ENCODE peak calls at places on chromosomes 1 and 21, in four cellular contexts. One of them, this sample, is unnamed. For H3K27me3 and H3K4me1, the result is how much of the 10 kb centered on the place peaks cover.

GRCh38 chr1:198681831-198682756 is 43.3 kb downstream of the PTPRC start:
- DNase-seq in right cardiac atrium: peak
- DNase-seq in CD8-positive, alpha-beta memory T cell: peak
- DNase-seq in GM23248: peak
- DNase-seq in this sample: peak

GRCh38 chr1:161834967-161835366 is 68.8 kb downstream of the ATF6 start:
- DNase-seq in GM23248: peak
- DNase-seq in CD8-positive, alpha-beta memory T cell: no peak
- DNase-seq in right cardiac atrium: no peak
- DNase-seq in this sample: no peak

GRCh38 chr1:172325562-172325961 is 94.9 kb upstream of the C1orf105 start:
- DNase-seq in CD8-positive, alpha-beta memory T cell: no peak
- DNase-seq in GM23248: peak
- DNase-seq in right cardiac atrium: no peak
- DNase-seq in this sample: no peak

GRCh38 chr1:107529511-107530149 is 388.8 kb downstream of the NTNG1 start:
- DNase-seq in CD8-positive, alpha-beta memory T cell: no peak
- DNase-seq in GM23248: peak
- DNase-seq in right cardiac atrium: no peak
- DNase-seq in this sample: no peak

GRCh38 chr1:85047472-85048295 is 616 bp downstream of the MCOLN3 start:
- DNase-seq in right cardiac atrium: peak
- DNase-seq in CD8-positive, alpha-beta memory T cell: no peak
- DNase-seq in GM23248: peak
- DNase-seq in this sample: no peak

GRCh38 chr1:201483373-201483949 is 14.5 kb upstream of the PHLDA3 start:
- DNase-seq in CD8-positive, alpha-beta memory T cell: no peak
- DNase-seq in right cardiac atrium: peak
- DNase-seq in GM23248: no peak
- DNase-seq in this sample: no peak

GRCh38 chr1:231284441-231284840 is 43.4 kb downstream of the GNPAT start:
- DNase-seq in CD8-positive, alpha-beta memory T cell: no peak
- DNase-seq in GM23248: no peak
- DNase-seq in right cardiac atrium: no peak
- DNase-seq in this sample: no peak

GRCh38 chr21:37490084-37490483 is 123.5 kb downstream of the DYRK1A start:
- DNase-seq in right cardiac atrium: no peak
- DNase-seq in CD8-positive, alpha-beta memory T cell: no peak
- DNase-seq in GM23248: no peak
- DNase-seq in this sample: no peak

GRCh38 chr1:21912038-21912758 is 24.9 kb downstream of the HSPG2 start:
- DNase-seq in right cardiac atrium: no peak
- DNase-seq in GM23248: no peak
- DNase-seq in CD8-positive, alpha-beta memory T cell: no peak
- DNase-seq in this sample: no peak

GRCh38 chr1:172630060-172630818 is 28.7 kb upstream of the FASLG start:
- DNase-seq in CD8-positive, alpha-beta memory T cell: no peak
- DNase-seq in GM23248: peak
- DNase-seq in right cardiac atrium: no peak
- DNase-seq in this sample: no peak

GRCh38 chr1:109759513-109760334 is 4.0 kb downstream of the EPS8L3 start:
- DNase-seq in GM23248: no peak
- DNase-seq in right cardiac atrium: peak
- DNase-seq in CD8-positive, alpha-beta memory T cell: no peak
- DNase-seq in this sample: no peak

GRCh38 chr1:193069748-193070394 is 10.5 kb downstream of the RO60 start:
- DNase-seq in right cardiac atrium: no peak
- DNase-seq in CD8-positive, alpha-beta memory T cell: no peak
- DNase-seq in GM23248: peak
- DNase-seq in this sample: no peak

GRCh38 chr1:147475488-147475887 is 65.8 kb upstream of the BCL9 start:
- DNase-seq in GM23248: no peak
- DNase-seq in CD8-positive, alpha-beta memory T cell: no peak
- DNase-seq in right cardiac atrium: no peak
- DNase-seq in this sample: no peak

GRCh38 chr1:36351222-36351977 is 28.0 kb upstream of the EVA1B start:
- DNase-seq in CD8-positive, alpha-beta memory T cell: no peak
- DNase-seq in GM23248: peak
- DNase-seq in right cardiac atrium: peak
- DNase-seq in this sample: peak

GRCh38 chr1:228082975-228083870 is 715 bp downstream of the ARF1 start:
- DNase-seq in right cardiac atrium: peak
- DNase-seq in GM23248: peak
- DNase-seq in CD8-positive, alpha-beta memory T cell: peak
- DNase-seq in this sample: no peak

GRCh38 chr1:158003409-158003805 is 10.0 kb downstream of the KIRREL1 start:
- DNase-seq in right cardiac atrium: no peak
- DNase-seq in GM23248: peak
- DNase-seq in CD8-positive, alpha-beta memory T cell: no peak
- DNase-seq in this sample: no peak

GRCh38 chr1:219188331-219188803 is 14.7 kb downstream of the LYPLAL1 start:
- DNase-seq in right cardiac atrium: no peak
- DNase-seq in GM23248: no peak
- DNase-seq in CD8-positive, alpha-beta memory T cell: no peak
- DNase-seq in this sample: no peak

GRCh38 chr1:234475166-234475793 is 3.7 kb downstream of the TARBP1 start:
- DNase-seq in right cardiac atrium: no peak
- DNase-seq in GM23248: no peak
- DNase-seq in CD8-positive, alpha-beta memory T cell: no peak
- DNase-seq in this sample: no peak

GRCh38 chr1:7117599-7118281 is 332.5 kb downstream of the CAMTA1 start:
- DNase-seq in GM23248: peak
- DNase-seq in CD8-positive, alpha-beta memory T cell: no peak
- DNase-seq in right cardiac atrium: peak
- DNase-seq in this sample: no peak

GRCh38 chr1:145729661-145730436 is 10.6 kb downstream of the CD160 start:
- DNase-seq in GM23248: peak
- DNase-seq in CD8-positive, alpha-beta memory T cell: no peak
- DNase-seq in right cardiac atrium: no peak
- DNase-seq in this sample: no peak

GRCh38 chr1:5971471-5972197 is 20.6 kb downstream of the NPHP4 start:
- DNase-seq in right cardiac atrium: no peak
- DNase-seq in CD8-positive, alpha-beta memory T cell: no peak
- DNase-seq in GM23248: no peak
- DNase-seq in this sample: no peak

GRCh38 chr1:221604948-221605347 is 136.9 kb downstream of the DUSP10 start:
- DNase-seq in CD8-positive, alpha-beta memory T cell: no peak
- DNase-seq in GM23248: no peak
- DNase-seq in right cardiac atrium: no peak
- DNase-seq in this sample: no peak

GRCh38 chr1:205601209-205601608 is 30.6 kb downstream of the ELK4 start:
- DNase-seq in GM23248: no peak
- DNase-seq in CD8-positive, alpha-beta memory T cell: no peak
- DNase-seq in right cardiac atrium: no peak
- DNase-seq in this sample: no peak

GRCh38 chr1:197441990-197442389 is 173.9 kb downstream of the CRB1 start:
- DNase-seq in right cardiac atrium: peak
- DNase-seq in CD8-positive, alpha-beta memory T cell: no peak
- DNase-seq in GM23248: peak
- DNase-seq in this sample: no peak

GRCh38 chr1:23422955-23423354 is 1.6 kb downstream of the TCEA3 start:
- DNase-seq in GM23248: peak
- DNase-seq in right cardiac atrium: no peak
- DNase-seq in CD8-positive, alpha-beta memory T cell: no peak
- DNase-seq in this sample: peak

GRCh38 chr21:22758478-22758877 is 1760.3 kb downstream of the NCAM2 start:
- DNase-seq in right cardiac atrium: no peak
- DNase-seq in CD8-positive, alpha-beta memory T cell: no peak
- DNase-seq in GM23248: no peak
- DNase-seq in this sample: no peak

GRCh38 chr1:173429517-173430477 is 47.3 kb upstream of the PRDX6 start:
- DNase-seq in CD8-positive, alpha-beta memory T cell: peak
- DNase-seq in GM23248: peak
- DNase-seq in right cardiac atrium: peak
- DNase-seq in this sample: peak

GRCh38 chr1:43783671-43784205 is 76.4 kb downstream of the ST3GAL3 start:
- DNase-seq in CD8-positive, alpha-beta memory T cell: no peak
- DNase-seq in right cardiac atrium: no peak
- DNase-seq in GM23248: peak
- DNase-seq in this sample: no peak

GRCh38 chr1:46137901-46138300 is 5.5 kb upstream of the PIK3R3 start:
- DNase-seq in GM23248: peak
- DNase-seq in right cardiac atrium: no peak
- DNase-seq in CD8-positive, alpha-beta memory T cell: no peak
- DNase-seq in this sample: no peak

GRCh38 chr1:66943361-66943969 is 18.7 kb downstream of the MIER1 start:
- DNase-seq in CD8-positive, alpha-beta memory T cell: no peak
- DNase-seq in right cardiac atrium: no peak
- DNase-seq in GM23248: no peak
- DNase-seq in this sample: no peak

GRCh38 chr1:237042892-237043576 is 1.1 kb downstream of the RYR2 start:
- DNase-seq in GM23248: no peak
- DNase-seq in right cardiac atrium: peak
- DNase-seq in CD8-positive, alpha-beta memory T cell: no peak
- DNase-seq in this sample: no peak

GRCh38 chr1:178345238-178345637 is 151.5 kb downstream of the CLEC20A start:
- DNase-seq in GM23248: no peak
- DNase-seq in right cardiac atrium: no peak
- DNase-seq in CD8-positive, alpha-beta memory T cell: no peak
- DNase-seq in this sample: no peak

GRCh38 chr1:924619-925323 is 1.0 kb downstream of the SAMD11 start:
- DNase-seq in right cardiac atrium: peak
- DNase-seq in GM23248: peak
- DNase-seq in CD8-positive, alpha-beta memory T cell: no peak
- DNase-seq in this sample: no peak

GRCh38 chr1:923991-924618 is 382 bp downstream of the SAMD11 start:
- DNase-seq in GM23248: peak
- DNase-seq in right cardiac atrium: no peak
- DNase-seq in CD8-positive, alpha-beta memory T cell: no peak
- DNase-seq in this sample: no peak

GRCh38 chr1:921011-921837 is 2.5 kb upstream of the SAMD11 start:
- DNase-seq in GM23248: peak
- DNase-seq in right cardiac atrium: peak
- DNase-seq in CD8-positive, alpha-beta memory T cell: no peak
- DNase-seq in this sample: no peak

GRCh38 chr1:925532-926421 is 2.1 kb downstream of the SAMD11 start:
- DNase-seq in right cardiac atrium: peak
- DNase-seq in GM23248: peak
- DNase-seq in CD8-positive, alpha-beta memory T cell: no peak
- DNase-seq in this sample: no peak

DNA sequence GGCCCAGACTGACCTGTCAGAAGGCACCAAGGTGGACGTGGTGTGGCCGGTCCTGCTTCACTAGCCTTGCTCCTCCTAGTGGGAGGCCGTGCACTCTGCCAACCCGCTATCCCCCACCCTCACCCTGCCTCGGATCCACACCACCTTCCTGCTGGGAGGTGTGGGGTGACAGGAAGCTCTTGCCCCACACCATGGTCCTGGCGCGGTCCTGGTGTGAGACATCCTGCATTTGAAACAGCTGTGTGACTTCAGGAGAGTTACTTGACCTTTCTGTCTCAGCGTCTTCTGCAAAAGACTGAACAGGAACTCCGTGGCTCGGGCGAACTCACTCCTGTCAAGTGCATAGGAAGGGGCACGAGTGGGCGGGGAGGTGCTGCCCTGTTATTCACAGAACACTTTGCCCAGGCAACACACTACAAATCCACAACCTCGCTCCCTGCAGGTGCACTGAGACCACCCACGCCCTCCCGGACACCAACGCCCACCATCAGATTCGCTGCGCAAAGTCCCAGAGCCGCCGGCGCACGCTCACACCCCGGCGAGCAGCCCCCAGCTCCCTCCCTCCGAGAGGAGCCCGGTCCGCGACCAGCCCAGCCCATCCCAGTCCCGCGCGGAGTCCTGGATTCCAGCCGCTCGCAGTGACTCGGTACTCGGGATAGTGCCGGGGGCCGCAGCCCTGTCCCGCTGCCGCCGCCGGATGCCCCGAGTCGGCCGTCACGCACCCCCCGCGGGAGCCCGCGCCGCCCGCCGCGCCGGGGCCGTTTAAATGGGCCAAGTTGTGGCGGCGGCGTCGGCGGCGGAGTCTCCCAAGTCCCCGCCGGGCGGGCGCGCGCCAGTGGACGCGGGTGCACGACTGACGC is at the start of gene SAMD11:
- DNase-seq in right cardiac atrium: peak
- DNase-seq in CD8-positive, alpha-beta memory T cell: peak
- DNase-seq in GM23248: peak
- DNase-seq in this sample: peak
- H3K27me3 ChIP-seq in right cardiac atrium: under half
- H3K27me3 ChIP-seq in CD8-positive, alpha-beta memory T cell: under half
- H3K27me3 ChIP-seq in GM23248: under half
- H3K27me3 ChIP-seq in this sample: under half

GRCh38 chr1:31580891-31581603 is 4.7 kb downstream of the TINAGL1 start:
- DNase-seq in right cardiac atrium: no peak
- DNase-seq in GM23248: no peak
- DNase-seq in CD8-positive, alpha-beta memory T cell: no peak
- DNase-seq in this sample: no peak
- H3K4me1 ChIP-seq in right cardiac atrium: under half
- H3K4me1 ChIP-seq in GM23248: under half
- H3K4me1 ChIP-seq in CD8-positive, alpha-beta memory T cell: under half
- H3K4me1 ChIP-seq in this sample: under half

GRCh38 chr1:154896811-154897286 is 26.8 kb upstream of the KCNN3 start:
- DNase-seq in right cardiac atrium: no peak
- DNase-seq in GM23248: no peak
- DNase-seq in CD8-positive, alpha-beta memory T cell: no peak
- DNase-seq in this sample: no peak

GRCh38 chr1:154895779-154896178 is 25.7 kb upstream of the KCNN3 start:
- DNase-seq in right cardiac atrium: no peak
- DNase-seq in GM23248: no peak
- DNase-seq in CD8-positive, alpha-beta memory T cell: no peak
- DNase-seq in this sample: no peak

GRCh38 chr1:154886281-154887036 is 16.4 kb upstream of the KCNN3 start:
- DNase-seq in right cardiac atrium: no peak
- DNase-seq in CD8-positive, alpha-beta memory T cell: no peak
- DNase-seq in GM23248: no peak
- DNase-seq in this sample: no peak

GRCh38 chr1:154888757-154889156 is 18.7 kb upstream of the KCNN3 start:
- DNase-seq in CD8-positive, alpha-beta memory T cell: no peak
- DNase-seq in GM23248: no peak
- DNase-seq in right cardiac atrium: no peak
- DNase-seq in this sample: no peak

GRCh38 chr1:154891452-154891851 is 21.4 kb upstream of the KCNN3 start:
- DNase-seq in GM23248: no peak
- DNase-seq in right cardiac atrium: no peak
- DNase-seq in CD8-positive, alpha-beta memory T cell: no peak
- DNase-seq in this sample: no peak
- H3K27me3 ChIP-seq in GM23248: under half
- H3K27me3 ChIP-seq in right cardiac atrium: under half
- H3K27me3 ChIP-seq in CD8-positive, alpha-beta memory T cell: under half
- H3K27me3 ChIP-seq in this sample: under half

DNA sequence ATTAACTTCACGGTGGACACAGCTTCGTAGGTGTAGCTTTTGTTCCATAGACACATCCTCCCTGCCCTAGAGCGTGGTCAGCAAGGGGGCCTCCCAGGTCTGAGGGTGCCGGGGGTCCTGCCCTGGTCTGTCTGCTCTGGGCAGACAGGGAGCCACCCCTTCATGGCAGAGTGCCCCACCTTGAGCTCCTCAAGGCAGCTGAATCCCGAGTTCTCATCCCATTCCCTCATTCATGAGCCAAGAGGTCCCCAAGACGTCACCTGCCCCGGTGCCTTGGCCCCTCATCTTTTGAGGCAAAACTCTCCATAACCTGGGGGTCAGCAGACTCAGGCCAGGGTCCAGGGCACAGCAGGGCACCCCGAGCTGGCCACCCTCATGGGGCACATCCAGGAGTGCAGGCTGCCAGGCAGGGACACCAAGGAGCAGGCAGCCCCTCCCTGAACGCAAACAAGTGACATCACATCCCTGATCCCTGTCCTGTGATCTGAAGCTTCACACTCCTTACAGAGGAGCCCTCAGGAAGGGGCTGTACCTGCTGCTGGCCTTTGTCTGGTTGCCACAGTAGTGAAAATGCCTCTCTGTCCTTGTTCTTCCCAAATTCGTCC is 23.3 kb downstream of the UBASH3A start:
- DNase-seq in GM23248: no peak
- DNase-seq in CD8-positive, alpha-beta memory T cell: no peak
- DNase-seq in right cardiac atrium: no peak
- DNase-seq in this sample: no peak
- H3K4me1 ChIP-seq in GM23248: under half
- H3K4me1 ChIP-seq in CD8-positive, alpha-beta memory T cell: half or more
- H3K4me1 ChIP-seq in right cardiac atrium: under half
- H3K4me1 ChIP-seq in this sample: half or more

This sample was measured in naive thymus-derived CD4-positive, alpha-beta T cell.